ENCODE peak calls at places on chromosome 4, in six cellular contexts. I is HepG2, O is GM12892, P is GM12878, C is K562, Z is H1. U is an unnamed sample.

GRCh38 chr4:117421706-117422105 is 336.3 kb upstream of the TRAM1L1 start:
- DNase-seq in C (no peak), I (no peak), O (no peak), Z (no peak), P (no peak), U (no peak)

GRCh38 chr4:7027913-7028312 is 15.3 kb upstream of the TADA2B start:
- DNase-seq in Z (no peak), P (no peak), I (no peak), O (no peak), C (no peak), U (no peak)

GRCh38 chr4:86896596-86896995 is 4.4 kb upstream of the C4orf36 start:
- DNase-seq in O (no peak), Z (no peak), P (no peak), I (no peak), C (no peak), U (no peak)

GRCh38 chr4:122832732-122833131 is 6.1 kb downstream of the FGF2 start:
- DNase-seq in P (no peak), O (no peak), I (no peak), C (no peak), Z (no peak), U (no peak)

GRCh38 chr4:31657859-31658258 is 937.7 kb downstream of the PCDH7 start:
- DNase-seq in C (no peak), I (no peak), Z (no peak), P (no peak), O (no peak), U (no peak)

GRCh38 chr4:4364486-4365208 is 22.3 kb upstream of the NSG1 start:
- DNase-seq in I (no peak), C (no peak), P (no peak), O (no peak), Z (no peak), U (no peak)

GRCh38 chr4:6278801-6279197 is 9.1 kb downstream of the WFS1 start:
- DNase-seq in O (peak; percentile 78), C (peak; percentile 43), Z (no peak), I (peak; percentile 73), P (peak; percentile 42), U (peak; percentile 76)

GRCh38 chr4:75015627-75016026 is 82.7 kb downstream of the PARM1 start:
- DNase-seq in O (no peak), I (no peak), P (no peak), Z (no peak), C (no peak), U (no peak)

GRCh38 chr4:121156822-121157769 is 7.0 kb downstream of the TNIP3 start:
- DNase-seq in C (no peak), O (no peak), Z (peak; percentile 81), P (no peak), I (no peak), U (no peak)

GRCh38 chr4:183326853-183327252 is 4.6 kb upstream of the CLDN24 start:
- DNase-seq in I (peak; percentile 64), P (no peak), C (no peak), Z (no peak), O (no peak), U (no peak)

GRCh38 chr4:116132946-116133345 is 952.4 kb downstream of the TRAM1L1 start:
- DNase-seq in C (no peak), I (no peak), O (no peak), Z (no peak), P (no peak), U (no peak)

GRCh38 chr4:168480991-168481588 is 798 bp upstream of the DDX60L start:
- DNase-seq in P (peak; percentile 16), O (peak; percentile 14), I (peak; percentile 7), Z (no peak), C (peak; percentile 9), U (peak; percentile 8)

GRCh38 chr4:24995346-24995745 is 35.4 kb downstream of the LGI2 start:
- DNase-seq in P (no peak), Z (no peak), O (no peak), C (no peak), I (no peak), U (no peak)

GRCh38 chr4:77538574-77539157 is 67.0 kb upstream of the CXCL13 start:
- DNase-seq in Z (no peak), C (no peak), I (peak; percentile 12), P (no peak), O (no peak), U (no peak)

GRCh38 chr4:1520145-1520661 is 114.0 kb upstream of the NKX1-1 start:
- DNase-seq in O (no peak), C (peak; percentile 37), I (no peak), P (no peak), Z (no peak), U (no peak)

GRCh38 chr4:24928708-24929107 is 15.9 kb upstream of the CCDC149 start:
- DNase-seq in Z (no peak), O (no peak), C (no peak), I (no peak), P (no peak), U (no peak)

GRCh38 chr4:137417676-137418075 is 114.6 kb downstream of the PCDH18 start:
- DNase-seq in I (no peak), P (no peak), O (no peak), C (no peak), Z (no peak), U (no peak)

GRCh38 chr4:10965196-10965595 is 280.6 kb upstream of the CLNK start:
- DNase-seq in C (no peak), I (no peak), Z (no peak), O (no peak), P (no peak), U (no peak)

GRCh38 chr4:25313194-25313895 is 771 bp downstream of the ZCCHC4 start:
- DNase-seq in O (no peak), Z (no peak), C (no peak), P (no peak), I (peak; percentile 25), U (no peak)

GRCh38 chr4:164874791-164875190 is 2.2 kb upstream of the APELA start:
- DNase-seq in I (no peak), O (no peak), C (no peak), P (no peak), Z (no peak), U (no peak)

GRCh38 chr4:38752393-38752961 is 30.3 kb downstream of the TLR10 start:
- DNase-seq in I (no peak), C (no peak), P (peak; percentile 62), O (peak; percentile 32), Z (no peak), U (no peak)

GRCh38 chr4:36290641-36291040 is 9.2 kb downstream of the DTHD1 start:
- DNase-seq in Z (no peak), P (no peak), I (no peak), O (no peak), C (no peak), U (no peak)
- TF ChIP-seq POLR2A in Z (no peak), P (no peak), I (no peak), O (no peak), C (no peak), U (no peak)

GRCh38 chr4:138901177-138901576 is 114.4 kb upstream of the NOCT start:
- DNase-seq in Z (no peak), P (no peak), I (no peak), O (no peak), C (no peak), U (no peak)

GRCh38 chr4:138894688-138895087 is 120.9 kb upstream of the NOCT start:
- DNase-seq in C (no peak), I (no peak), P (no peak), Z (no peak), O (no peak), U (no peak)

GRCh38 chr4:138899999-138900398 is 115.6 kb upstream of the NOCT start:
- DNase-seq in I (no peak), O (no peak), C (no peak), Z (no peak), P (no peak), U (no peak)

GRCh38 chr4:138897818-138898226 is 117.8 kb upstream of the NOCT start:
- DNase-seq in O (no peak), P (no peak), I (peak; percentile 7), C (no peak), Z (no peak), U (no peak)

GRCh38 chr4:138898282-138898681 is 117.3 kb upstream of the NOCT start:
- DNase-seq in I (no peak), O (no peak), P (no peak), C (no peak), Z (no peak), U (no peak)
- TF ChIP-seq TAF1 in I (no peak), O (no peak), P (no peak), C (no peak), Z (no peak), U (no peak)

DNA sequence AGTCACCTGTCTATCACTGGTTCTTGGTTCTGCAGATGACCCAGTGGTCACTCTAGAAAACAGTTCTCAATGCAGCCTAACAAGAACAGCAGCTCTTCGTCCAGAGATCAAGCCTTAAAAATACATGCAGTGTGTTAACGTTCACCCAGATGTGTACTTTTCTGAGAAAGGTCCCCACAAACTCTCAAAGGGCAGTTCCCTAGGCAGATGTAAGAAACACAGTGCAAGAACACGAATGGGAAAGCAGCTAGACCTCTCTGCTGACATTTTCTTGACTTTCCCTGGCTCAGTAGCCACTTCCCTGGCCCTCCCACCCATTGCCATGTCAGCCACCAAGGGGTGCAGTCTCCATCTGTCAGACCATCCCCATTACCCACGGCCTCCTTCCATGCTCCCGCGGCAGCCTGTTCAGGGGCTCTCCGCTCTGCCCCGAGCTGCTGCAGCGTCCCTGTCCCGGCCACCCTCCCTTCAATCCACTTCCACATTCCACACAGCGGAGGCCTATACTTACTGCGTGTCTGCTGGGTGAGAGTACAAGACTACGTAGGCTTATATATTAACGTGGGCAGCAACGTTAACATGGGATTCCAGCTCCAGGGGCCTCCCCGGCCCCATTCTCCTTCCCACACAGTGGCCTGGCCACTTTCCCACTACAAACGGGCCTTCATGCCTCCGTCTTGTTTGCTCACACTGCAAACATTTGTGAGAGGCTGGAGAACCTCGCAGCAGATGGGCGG is 34.3 kb downstream of the IRF2 start:
- DNase-seq in O (no peak), Z (no peak), I (peak; percentile 79), C (no peak), P (no peak), U (no peak)
- TF ChIP-seq POLR2A in O (no peak), Z (no peak), I (no peak), C (no peak), P (no peak), U (no peak)

GRCh38 chr4:53365121-53365485 is 758 bp downstream of the SCFD2 start:
- DNase-seq in I (peak; percentile 11), P (no peak), C (peak; percentile 19), O (no peak), Z (no peak), U (no peak)

GRCh38 chr4:53364624-53365023 is 1.2 kb downstream of the SCFD2 start:
- DNase-seq in O (no peak), P (no peak), C (no peak), I (no peak), Z (no peak), U (no peak)

GRCh38 chr4:53361451-53361850 is 4.4 kb downstream of the SCFD2 start:
- DNase-seq in C (no peak), P (no peak), Z (no peak), O (no peak), I (no peak), U (no peak)

GRCh38 chr4:53365486-53366300 is at the start of gene SCFD2:
- DNase-seq in I (peak; percentile 96), O (peak; percentile 85), P (peak; percentile 91), Z (peak; percentile 97), C (peak; percentile 98), U (peak; percentile 77)

DNA sequence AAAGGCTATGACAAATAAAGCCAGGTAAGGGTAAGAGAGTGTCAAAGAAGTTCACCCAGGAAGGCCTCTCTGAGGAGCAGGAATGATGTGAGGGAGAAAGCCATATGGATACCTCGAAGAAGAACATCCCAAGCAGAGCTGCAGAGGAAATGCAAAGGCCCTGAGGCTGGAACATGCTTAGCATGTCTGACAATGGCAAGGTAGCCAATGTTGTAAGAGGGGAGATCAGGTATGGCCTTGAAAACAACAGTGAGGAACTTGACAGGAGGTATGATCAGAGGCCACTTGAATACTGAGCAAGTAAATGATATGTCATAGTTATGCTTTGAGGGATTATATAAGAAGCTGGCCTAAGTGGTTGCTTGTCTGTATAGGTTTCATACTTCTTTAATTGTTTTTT is 3.8 kb downstream of the SCFD2 start:
- DNase-seq in Z (no peak), P (no peak), I (no peak), O (no peak), C (no peak), U (no peak)
- TF ChIP-seq TAF1 in Z (no peak), P (no peak), I (no peak), O (no peak), C (no peak), U (no peak)